ENCODE peak calls at places on chromosomes 3 and 15, in four cellular contexts. Z is K562, B is endothelial cell of umbilical vein, C is GM12878. H is an unnamed sample.

GRCh38 chr3:150348500-150348899 is 59.6 kb upstream of the TSC22D2 start:
- DNase-seq in Z (no peak), B (peak; percentile 81), C (no peak), H (peak; percentile 91)

GRCh38 chr3:195584543-195584870 is 767 bp upstream of the APOD start:
- DNase-seq in Z (peak; percentile 50), B (no peak), C (no peak), H (no peak)

GRCh38 chr3:13217253-13217652 is 144.0 kb upstream of the IQSEC1 start:
- DNase-seq in Z (no peak), B (no peak), C (no peak), H (no peak)

GRCh38 chr3:18771931-18772330 is 346.8 kb upstream of the SATB1 start:
- DNase-seq in Z (no peak), B (no peak), C (no peak), H (no peak)

GRCh38 chr3:30934208-30934550 is 39.7 kb upstream of the GADL1 start:
- DNase-seq in Z (no peak), B (peak; percentile 48), C (no peak), H (peak; percentile 37)

GRCh38 chr3:194194051-194194756 is 58.3 kb downstream of the HES1 start:
- DNase-seq in Z (no peak), B (no peak), C (no peak), H (no peak)

GRCh38 chr15:68278345-68279217 is 1.0 kb downstream of the FEM1B start:
- DNase-seq in Z (peak; percentile 29), B (peak; percentile 79), C (no peak), H (peak; percentile 35)

GRCh38 chr3:39896184-39896583 is 86.8 kb downstream of the MYRIP start:
- DNase-seq in Z (no peak), B (no peak), C (no peak), H (no peak)

GRCh38 chr3:175940243-175940642 is 1081.1 kb downstream of the NAALADL2 start:
- DNase-seq in Z (no peak), B (no peak), C (no peak), H (peak; percentile 46)

GRCh38 chr15:74265046-74265639 is 29.0 kb downstream of the CCDC33 start:
- DNase-seq in Z (peak; percentile 42), B (peak; percentile 2), C (no peak), H (peak; percentile 18)

GRCh38 chr3:53045784-53046170 is at the start of gene SFMBT1:
- DNase-seq in Z (peak; percentile 89), B (peak; percentile 37), C (no peak), H (peak; percentile 49)

GRCh38 chr15:66043264-66043663 is 174.0 kb downstream of the RAB11A start:
- DNase-seq in Z (no peak), B (no peak), C (no peak), H (no peak)

GRCh38 chr3:56812749-56813655 is 11.3 kb upstream of the ARHGEF3 start:
- DNase-seq in Z (no peak), B (peak; percentile 71), C (no peak), H (no peak)

GRCh38 chr15:90840157-90840855 is 28.1 kb upstream of the FURIN start:
- DNase-seq in Z (no peak), B (no peak), C (no peak), H (no peak)

GRCh38 chr15:65638681-65639089 is 16.9 kb downstream of the SLC24A1 start:
- DNase-seq in Z (peak; percentile 86), B (peak; percentile 74), C (peak; percentile 28), H (peak; percentile 81)

GRCh38 chr3:147421184-147421912 is 12.2 kb downstream of the ZIC1 start:
- DNase-seq in Z (no peak), B (no peak), C (no peak), H (no peak)

GRCh38 chr3:185460719-185461350 is 38.0 kb downstream of the TMEM41A start:
- DNase-seq in Z (peak; percentile 46), B (peak; percentile 37), C (no peak), H (peak; percentile 34)

GRCh38 chr3:189186093-189186492 is 14.3 kb downstream of the TPRG1 start:
- DNase-seq in Z (no peak), B (no peak), C (no peak), H (peak; percentile 15)

GRCh38 chr3:107826727-107827126 is 264.1 kb downstream of the CD47 start:
- DNase-seq in Z (no peak), B (no peak), C (no peak), H (no peak)

GRCh38 chr3:157128771-157129671 is 30.9 kb downstream of the CCNL1 start:
- DNase-seq in Z (peak; percentile 14), B (peak; percentile 27), C (no peak), H (peak; percentile 30)

GRCh38 chr3:160956785-160957184 is 148.4 kb downstream of the B3GALNT1 start:
- DNase-seq in Z (no peak), B (peak; percentile 50), C (no peak), H (peak; percentile 7)

GRCh38 chr15:35481992-35482391 is 64.0 kb downstream of the DPH6 start:
- DNase-seq in Z (no peak), B (peak; percentile 67), C (no peak), H (peak; percentile 79)

GRCh38 chr15:48279608-48280007 is 51.6 kb upstream of the DUT start:
- DNase-seq in Z (no peak), B (no peak), C (no peak), H (no peak)

GRCh38 chr15:48281674-48282073 is 49.6 kb upstream of the DUT start:
- DNase-seq in Z (no peak), B (no peak), C (no peak), H (peak; percentile 20)

GRCh38 chr15:48282186-48282585 is 49.0 kb upstream of the DUT start:
- DNase-seq in Z (no peak), B (no peak), C (no peak), H (peak; percentile 20)

GRCh38 chr15:48283361-48284157 is 47.7 kb upstream of the DUT start:
- DNase-seq in Z (no peak), B (no peak), C (no peak), H (no peak)

GRCh38 chr15:48285329-48286214 is 45.7 kb upstream of the DUT start:
- DNase-seq in Z (peak; percentile 56), B (peak; percentile 90), C (peak; percentile 38), H (peak; percentile 92)
- TF ChIP-seq FOS in Z (no peak), B (no peak), C (no peak), H (peak; percentile 45)

DNA sequence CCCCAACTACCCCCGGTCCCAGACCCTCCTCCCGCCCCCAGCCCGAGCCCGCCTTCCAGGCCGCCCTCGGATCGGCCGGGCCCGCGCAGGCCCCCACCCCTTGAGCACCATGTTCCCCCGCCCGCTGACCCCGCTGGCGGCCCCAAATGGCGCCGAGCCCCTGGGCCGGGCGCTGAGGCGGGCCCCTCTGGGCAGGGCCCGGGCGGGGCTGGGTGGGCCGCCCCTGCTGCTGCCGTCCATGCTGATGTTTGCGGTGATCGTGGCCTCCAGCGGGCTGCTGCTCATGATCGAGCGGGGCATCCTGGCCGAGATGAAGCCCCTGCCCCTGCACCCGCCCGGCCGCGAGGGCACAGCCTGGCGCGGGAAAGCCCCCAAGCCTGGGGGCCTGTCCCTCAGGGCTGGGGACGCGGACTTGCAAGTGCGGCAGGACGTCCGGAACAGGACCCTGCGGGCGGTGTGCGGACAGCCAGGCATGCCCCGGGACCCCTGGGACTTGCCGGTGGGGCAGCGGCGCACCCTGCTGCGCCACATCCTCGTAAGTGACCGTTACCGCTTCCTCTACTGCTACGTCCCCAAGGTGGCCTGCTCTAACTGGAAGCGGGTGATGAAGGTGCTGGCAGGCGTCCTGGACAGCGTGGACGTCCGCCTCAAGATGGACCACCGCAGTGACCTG is 457 bp downstream of the CHST14 start:
- DNase-seq in Z (no peak), B (peak; percentile 41), C (no peak), H (peak; percentile 4)
- TF ChIP-seq POLR2A in Z (peak; percentile 40), B (no peak), C (peak; percentile 65), H (no peak)

GRCh38 chr3:27281671-27282150 is 87.5 kb downstream of the NEK10 start:
- DNase-seq in Z (no peak), B (no peak), C (no peak), H (no peak)
- TF ChIP-seq FOS in Z (no peak), B (no peak), C (no peak), H (no peak)

DNA sequence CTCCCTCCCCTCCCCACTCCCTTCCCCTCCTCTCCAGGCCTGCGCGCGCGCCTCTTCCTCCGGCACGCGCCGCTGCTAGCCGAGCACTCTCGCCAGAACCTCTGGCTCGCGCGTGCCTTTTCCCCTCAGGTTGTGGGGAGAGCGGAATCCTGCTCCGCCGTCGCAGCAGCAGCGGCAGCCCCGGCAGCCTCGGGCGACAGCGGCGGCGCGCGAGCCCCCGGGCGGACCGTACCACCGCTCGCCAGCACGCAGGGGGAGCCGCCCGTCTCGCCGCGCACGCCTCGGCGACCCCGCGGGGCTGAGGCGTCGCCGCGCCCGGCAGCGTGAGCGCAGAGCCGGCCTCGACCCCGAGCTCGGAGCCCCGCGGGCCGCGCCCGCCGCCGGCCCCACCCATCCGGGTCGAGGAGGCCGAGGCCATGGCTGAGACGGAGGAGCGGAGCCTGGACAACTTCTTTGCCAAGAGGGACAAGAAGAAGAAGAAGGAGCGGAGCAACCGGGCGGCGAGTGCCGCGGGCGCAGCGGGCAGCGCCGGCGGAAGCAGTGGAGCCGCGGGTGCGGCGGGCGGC is at the start of gene CDV3:
- DNase-seq in Z (no peak), B (no peak), C (no peak), H (no peak)
- TF ChIP-seq POLR2A in Z (no peak), B (peak; percentile 52), C (peak; percentile 90), H (peak; percentile 74)

DNA sequence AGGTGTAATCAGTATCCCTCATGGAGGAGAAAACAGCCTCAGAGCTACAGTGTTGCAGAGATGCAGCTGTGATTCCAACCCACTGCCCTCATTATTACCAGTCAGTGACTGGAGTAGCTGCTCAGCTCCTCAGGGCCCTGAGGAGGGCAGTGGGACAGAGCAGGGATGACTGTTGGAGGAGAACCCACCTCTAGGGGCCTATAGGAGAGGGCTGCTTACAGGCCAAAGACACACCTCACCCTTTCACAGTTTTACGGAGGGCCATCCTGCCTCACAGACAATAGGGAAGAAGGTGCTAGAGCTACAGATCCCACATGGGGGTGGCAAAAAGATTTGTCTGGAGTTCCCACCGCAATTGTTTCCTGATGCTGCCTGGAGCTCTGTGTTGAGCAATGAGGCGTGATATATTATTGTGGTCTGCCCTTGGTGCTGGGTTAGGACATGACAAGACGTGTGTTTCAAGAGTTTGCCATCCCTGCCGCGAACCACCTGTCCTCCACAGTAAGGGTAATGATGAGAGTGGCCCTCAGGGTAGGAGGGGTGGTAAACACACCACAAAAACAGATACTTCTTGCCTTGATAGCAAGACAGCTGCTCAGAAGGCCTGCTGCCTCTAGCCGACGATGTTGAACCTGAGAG is 140.5 kb upstream of the TPM1 start:
- DNase-seq in Z (no peak), B (no peak), C (no peak), H (no peak)
- TF ChIP-seq FOS in Z (no peak), B (no peak), C (no peak), H (no peak)

DNA sequence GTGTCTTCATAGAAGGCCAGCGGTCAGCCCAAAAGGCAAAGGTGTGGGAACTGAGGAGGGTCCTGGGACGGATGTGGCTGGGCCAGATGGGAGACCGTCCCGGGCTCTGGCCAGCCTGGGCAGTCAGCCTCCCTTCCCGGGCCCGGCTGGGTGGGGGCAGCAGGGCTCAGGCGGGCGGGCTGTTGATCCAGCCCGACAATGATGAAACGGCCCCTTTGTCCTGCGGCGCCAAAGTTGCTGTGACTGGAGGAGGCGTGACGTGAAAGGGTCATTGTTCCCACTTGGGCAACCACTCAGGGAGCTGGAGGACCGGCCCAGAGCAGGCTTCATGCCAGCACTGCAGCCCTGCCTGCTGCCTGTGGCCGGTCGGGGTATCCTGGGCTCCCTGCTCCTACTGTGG is 16.5 kb downstream of the DUSP7 start:
- DNase-seq in Z (no peak), B (no peak), C (no peak), H (no peak)
- TF ChIP-seq POLR2A in Z (no peak), B (no peak), C (no peak), H (no peak)

GRCh38 chr15:70902105-70902504 is 9.5 kb downstream of the LRRC49 start:
- DNase-seq in Z (no peak), B (peak; percentile 68), C (no peak), H (peak; percentile 95)
- TF ChIP-seq FOS in Z (no peak), B (peak; percentile 89), C (no peak), H (peak; percentile 64)

H was measured in IMR-90.